ENCODE peak calls at places on chromosomes 11 and 22, in four cellular contexts. Y, O, N and D are unnamed samples. For H3K9me3, the result is how much of the 10 kb centered on the place peaks cover.

GRCh38 chr11:61629082-61629481 is 48.2 kb upstream of the SYT7 start:
- DNase-seq in N (no peak), O (no peak), Y (no peak), D (no peak)

GRCh38 chr11:61967177-61967923 is at the start of gene FTH1:
- DNase-seq in O (peak), N (peak), Y (peak), D (peak)

GRCh38 chr11:69563306-69563705 is 77.7 kb upstream of the CCND1 start:
- DNase-seq in Y (no peak), N (no peak), O (no peak), D (no peak)

GRCh38 chr11:69067200-69067599 is 18.5 kb downstream of the TPCN2 start:
- DNase-seq in Y (no peak), O (no peak), N (no peak), D (no peak)

GRCh38 chr11:120304526-120304925 is 20.6 kb upstream of the TLCD5 start:
- DNase-seq in O (peak), Y (peak), N (no peak), D (peak)

GRCh38 chr11:69840371-69841169 is 21.4 kb upstream of the FGF3 start:
- DNase-seq in O (no peak), Y (no peak), N (no peak), D (no peak)

GRCh38 chr22:37906364-37907008 is 389 bp downstream of the MICALL1 start:
- DNase-seq in Y (no peak), N (no peak), O (no peak), D (no peak)

GRCh38 chr11:1570896-1571759 is 943 bp downstream of the DUSP8 start:
- DNase-seq in Y (no peak), N (no peak), O (no peak), D (no peak)

GRCh38 chr22:16961477-16962186 is 46.4 kb downstream of the GAB4 start:
- DNase-seq in N (no peak), Y (no peak), O (no peak), D (no peak)

GRCh38 chr11:1108246-1108900 is 33.7 kb downstream of the MUC2 start:
- DNase-seq in O (no peak), N (no peak), Y (no peak), D (no peak)

GRCh38 chr11:133903875-133904817 is 52.6 kb downstream of the IGSF9B start:
- DNase-seq in O (no peak), Y (no peak), N (no peak), D (no peak)

GRCh38 chr11:116640641-116641402 is 132.0 kb downstream of the BUD13 start:
- DNase-seq in O (no peak), Y (no peak), N (no peak), D (no peak)

GRCh38 chr11:78042858-78043257 is 19.8 kb upstream of the KCTD14 start:
- DNase-seq in Y (no peak), O (no peak), N (no peak), D (no peak)

GRCh38 chr11:78039919-78040671 is 17.0 kb upstream of the KCTD14 start:
- DNase-seq in N (no peak), Y (peak), O (peak), D (peak)

GRCh38 chr11:78041843-78042455 is 18.9 kb upstream of the KCTD14 start:
- DNase-seq in Y (no peak), O (no peak), N (no peak), D (no peak)

GRCh38 chr11:78039391-78039918 is 16.4 kb upstream of the KCTD14 start:
- DNase-seq in N (no peak), Y (no peak), O (no peak), D (no peak)

DNA sequence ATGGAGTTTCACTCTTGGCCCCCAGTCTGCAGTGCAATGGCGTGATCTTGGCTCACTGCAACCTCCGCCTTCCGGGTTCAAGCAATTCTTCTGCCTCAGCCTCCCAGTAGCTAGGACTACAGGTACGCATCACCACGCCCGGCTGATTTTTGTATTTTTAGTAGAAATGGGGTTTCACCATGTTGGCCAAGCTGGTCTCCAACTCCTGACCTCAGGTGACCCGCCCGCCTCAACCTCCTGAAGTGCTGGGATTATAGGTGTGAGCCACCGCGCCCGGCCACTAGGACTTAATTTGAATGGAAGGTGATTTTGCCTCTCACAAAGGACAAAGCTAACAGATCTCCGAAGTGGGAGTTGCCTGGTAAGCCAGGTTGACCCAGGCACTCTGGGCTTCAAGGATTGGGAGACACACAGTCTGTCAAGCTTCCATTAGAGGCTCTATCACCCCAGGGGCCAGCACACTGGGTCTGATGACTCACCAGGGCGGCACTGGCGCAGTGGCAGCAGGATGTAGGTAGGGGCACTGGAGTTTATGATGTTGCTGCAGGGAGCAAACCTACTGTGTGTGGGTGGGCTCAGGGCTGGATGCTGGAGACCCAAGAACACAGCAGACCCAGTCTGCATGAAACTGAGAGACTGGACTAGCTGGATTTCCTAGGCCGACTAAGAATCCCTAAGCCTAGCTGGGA is 17.8 kb upstream of the KCTD14 start:
- DNase-seq in Y (no peak), O (no peak), N (no peak), D (no peak)
- H3K4me2 ChIP-seq in Y (peak), O (peak), N (no peak), D (peak)

GRCh38 chr22:48553694-48554308 is 1273.9 kb downstream of the BRD1 start:
- DNase-seq in O (no peak), Y (no peak), N (no peak), D (no peak)

GRCh38 chr22:48553119-48553518 is 1274.6 kb downstream of the BRD1 start:
- DNase-seq in O (no peak), N (no peak), Y (no peak), D (no peak)

GRCh38 chr22:48556751-48557150 is 1270.9 kb downstream of the BRD1 start:
- DNase-seq in Y (no peak), N (no peak), O (no peak), D (no peak)

GRCh38 chr22:48555606-48556005 is 1272.1 kb downstream of the BRD1 start:
- DNase-seq in Y (no peak), N (no peak), O (no peak), D (no peak)

DNA sequence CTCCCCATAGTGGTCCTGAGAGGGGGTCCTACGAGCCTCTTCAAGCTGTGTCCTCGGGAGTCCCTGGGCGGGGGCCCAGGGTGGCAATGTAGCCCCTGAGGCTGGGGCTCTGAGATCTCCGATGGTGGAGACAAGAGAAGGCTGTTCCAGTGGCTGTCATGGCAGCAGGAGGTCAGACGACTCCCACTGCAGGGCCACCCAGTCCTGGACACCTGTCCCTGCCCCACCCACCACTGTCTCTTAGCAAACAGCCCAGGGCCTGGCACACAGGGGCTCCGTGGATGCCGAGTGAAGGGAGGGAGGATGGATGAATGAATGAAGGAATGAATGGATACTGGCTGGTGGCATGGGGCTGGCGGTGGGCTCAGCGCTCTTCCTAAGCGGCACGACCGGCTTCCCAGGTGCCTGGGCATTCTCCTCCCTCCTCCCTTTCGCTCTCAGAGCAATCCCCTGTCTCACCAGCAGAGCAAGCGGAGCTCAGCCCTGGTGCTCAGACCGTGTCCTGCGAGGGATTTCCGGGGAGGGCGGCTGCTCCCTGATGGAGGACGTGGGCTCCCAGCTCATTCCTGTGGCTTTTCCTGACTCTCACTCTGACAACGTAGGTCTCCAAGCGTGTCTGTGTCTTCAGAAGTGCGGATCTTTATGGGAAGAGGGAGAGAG is 1272.7 kb downstream of the BRD1 start:
- DNase-seq in O (peak), Y (peak), N (no peak), D (peak)
- H3K9me3 ChIP-seq in O (under half), Y (under half), N (under half), D (under half)

DNA sequence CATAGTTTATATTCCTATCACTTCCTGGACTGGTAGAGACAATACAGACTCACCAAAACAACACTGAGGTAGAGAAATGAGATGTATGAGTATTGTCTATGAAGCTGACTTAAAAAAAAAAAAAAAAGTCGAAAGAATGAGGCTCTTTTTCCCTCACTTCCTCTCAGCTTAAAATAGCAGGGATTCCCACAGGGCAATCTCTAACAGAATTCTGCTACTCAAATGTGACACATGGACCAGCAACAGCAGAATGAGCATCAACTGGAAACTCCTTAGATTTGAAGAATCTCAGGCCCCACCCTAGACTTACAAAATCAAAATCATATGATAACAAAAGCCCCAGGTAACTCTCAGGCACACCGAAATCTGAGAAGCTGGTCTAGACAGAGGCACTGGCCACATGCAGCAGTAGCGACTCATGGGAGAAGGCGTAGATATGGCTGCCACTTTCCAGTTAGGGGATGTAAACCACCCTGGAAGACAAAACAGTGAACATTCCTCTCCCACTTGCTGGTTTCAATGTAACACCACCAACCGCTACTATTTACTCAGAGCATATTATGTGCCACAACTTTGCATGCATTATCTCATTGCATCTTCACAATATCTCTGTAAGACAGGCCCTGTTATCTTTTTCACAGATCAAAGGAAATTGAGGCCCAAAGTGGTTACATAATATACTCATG is 128.0 kb downstream of the RBFOX2 start:
- DNase-seq in Y (peak), O (no peak), N (no peak), D (peak)
- H3K4me3 ChIP-seq in Y (no peak), O (no peak), N (no peak), D (no peak)

GRCh38 chr11:94638278-94638901 is 71.2 kb downstream of the PIWIL4 start:
- DNase-seq in N (no peak), Y (peak), O (no peak), D (peak)
- H3K4me2 ChIP-seq in N (no peak), Y (peak), O (peak), D (peak)

GRCh38 chr11:82733444-82734119 is at the start of gene FAM181B:
- DNase-seq in N (peak), Y (peak), O (peak), D (no peak)

GRCh38 chr11:82731691-82732277 is 1.9 kb downstream of the FAM181B start:
- DNase-seq in O (no peak), Y (no peak), N (no peak), D (no peak)

GRCh38 chr11:82732348-82732733 is 1.3 kb downstream of the FAM181B start:
- DNase-seq in O (no peak), N (no peak), Y (no peak), D (no peak)

GRCh38 chr11:82734120-82734479 is 436 bp upstream of the FAM181B start:
- DNase-seq in Y (no peak), N (no peak), O (no peak), D (no peak)

DNA sequence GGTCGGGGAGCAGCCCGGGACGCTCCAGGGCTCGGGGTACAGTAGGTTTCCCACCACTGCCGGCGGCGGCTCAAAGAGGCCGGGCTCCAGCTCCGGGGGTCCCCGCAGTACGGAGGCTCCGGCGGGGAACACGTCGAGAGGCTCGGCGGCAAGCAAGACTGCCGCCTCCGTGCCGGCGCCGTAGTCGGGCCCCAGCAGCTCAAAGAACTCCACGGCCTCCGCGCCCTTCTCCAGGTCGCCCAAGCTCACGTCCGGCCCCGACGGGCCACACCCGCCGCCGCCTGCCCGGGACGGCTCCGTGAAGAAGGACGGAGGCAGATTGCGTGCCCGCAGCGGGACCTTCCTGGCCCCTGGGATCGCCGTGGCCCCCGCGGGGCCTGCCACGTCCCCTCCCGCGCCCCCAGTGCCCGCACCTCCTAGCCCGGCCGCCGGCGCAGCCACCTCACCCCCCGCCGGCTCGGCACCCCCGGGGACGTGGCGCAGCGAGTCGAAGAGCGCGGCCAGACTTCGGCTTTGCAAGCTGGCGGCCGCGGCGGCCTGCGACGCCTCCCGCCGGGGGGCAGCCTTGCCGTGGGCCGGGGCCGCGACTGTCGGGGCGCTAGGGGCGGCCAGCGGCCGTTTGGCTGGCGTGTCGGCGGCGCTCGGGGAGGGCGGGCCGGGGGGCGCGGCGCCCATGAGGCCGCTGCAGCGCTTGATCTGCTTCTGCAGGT is 775 bp downstream of the FAM181B start:
- DNase-seq in Y (no peak), N (no peak), O (no peak), D (no peak)
- H3K9me3 ChIP-seq in Y (under half), N (under half), O (under half), D (under half)

GRCh38 chr22:49999901-50000586 is 12.5 kb downstream of the IL17REL start:
- DNase-seq in Y (no peak), N (no peak), O (no peak), D (no peak)
- H3K4me3 ChIP-seq in Y (no peak), N (peak), O (peak), D (no peak)

DNA sequence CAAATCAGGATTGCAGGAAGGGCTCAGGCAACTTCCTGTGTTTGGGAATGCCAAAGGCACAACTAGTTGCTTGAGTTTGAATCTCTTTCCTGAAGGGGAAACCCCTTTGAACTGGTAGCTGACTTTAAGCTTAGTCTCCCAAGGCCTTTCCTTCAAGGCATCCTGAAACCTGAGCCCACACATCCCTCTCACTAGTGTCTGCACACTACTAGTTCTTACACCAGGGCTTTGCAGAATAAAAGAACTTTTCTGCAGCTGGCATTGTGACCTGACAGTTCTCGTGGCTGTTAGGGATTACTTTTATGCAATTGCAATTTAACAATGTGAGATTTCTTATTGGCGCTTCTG is 95.4 kb downstream of the EXT2 start:
- DNase-seq in N (no peak), O (no peak), Y (no peak), D (no peak)
- H3K4me2 ChIP-seq in N (no peak), O (no peak), Y (no peak), D (no peak)

GRCh38 chr11:118913411-118914125 is 12.2 kb downstream of the BCL9L start:
- DNase-seq in Y (no peak), N (no peak), O (no peak), D (no peak)

GRCh38 chr11:118915396-118915795 is 10.3 kb downstream of the BCL9L start:
- DNase-seq in Y (no peak), O (no peak), N (no peak), D (no peak)

GRCh38 chr11:118915941-118916841 is 9.5 kb downstream of the BCL9L start:
- DNase-seq in N (no peak), O (no peak), Y (no peak), D (no peak)

GRCh38 chr11:118912742-118913410 is 12.8 kb downstream of the BCL9L start:
- DNase-seq in N (no peak), Y (peak), O (no peak), D (no peak)

GRCh38 chr11:118914178-118914918 is 11.4 kb downstream of the BCL9L start:
- DNase-seq in N (no peak), Y (peak), O (no peak), D (peak)
- H3K9me3 ChIP-seq in N (under half), Y (under half), O (under half), D (under half)

DNA sequence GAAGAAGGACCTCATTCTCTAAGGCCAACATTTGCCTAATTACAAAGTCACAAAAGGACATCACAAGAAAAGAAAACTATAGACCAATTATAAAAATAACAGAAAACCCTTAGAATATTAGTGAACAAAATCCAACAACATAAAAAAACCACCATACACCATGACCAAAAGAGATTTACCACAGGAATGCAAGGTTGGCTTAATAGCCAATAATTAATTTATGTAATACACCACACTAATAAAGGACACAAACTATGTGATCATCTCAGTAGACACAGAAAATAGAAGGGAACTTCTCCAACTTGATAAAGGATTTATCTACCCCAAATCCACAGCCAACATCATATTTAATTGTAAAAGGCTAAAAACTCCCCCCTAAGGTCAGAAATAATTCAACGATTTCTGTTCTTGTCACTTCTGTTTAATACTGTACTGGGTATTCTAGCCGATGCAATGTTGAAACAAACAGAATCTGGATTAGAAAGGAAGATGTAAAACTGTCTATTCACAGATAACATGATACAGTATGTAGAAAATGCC is 24.9 kb downstream of the CLTCL1 start:
- DNase-seq in N (no peak), Y (no peak), O (no peak), D (no peak)
- H3K4me3 ChIP-seq in N (no peak), Y (no peak), O (no peak), D (no peak)